ENCODE peak calls at places on chromosomes 11 and 22, in eight cellular contexts. M is MM.1S, Z is H1, L is A549, U is PC-9, Y is AG10803, I is breast epithelium, K is sigmoid colon. J is an unnamed sample.

GRCh38 chr11:121464352-121464946 is 11.7 kb upstream of the SORL1-AS1 start:
- DNase-seq in I (peak; percentile 77), U (peak; percentile 72), Z (no peak), L (peak; percentile 49), M (no peak), K (peak; percentile 89), Y (peak; percentile 89), J (peak; percentile 84)

GRCh38 chr11:7046474-7046873 is 26.2 kb downstream of the NLRP14 start:
- DNase-seq in L (no peak), U (no peak), K (no peak), Y (peak; percentile 42), M (no peak), Z (no peak), I (no peak), J (peak; percentile 6)

GRCh38 chr11:35135222-35135621 is 3.7 kb upstream of the CD44 start:
- DNase-seq in U (no peak), I (no peak), M (no peak), K (no peak), Z (no peak), Y (peak; percentile 31), L (no peak), J (no peak)

GRCh38 chr11:16001899-16002426 is 354.4 kb downstream of the SOX6 start:
- DNase-seq in U (peak; percentile 37), M (peak; percentile 78), L (peak; percentile 73), Y (peak; percentile 97), Z (no peak), K (no peak), I (no peak), J (peak; percentile 98)

GRCh38 chr11:33256031-33256807 is 962 bp upstream of the HIPK3 start:
- DNase-seq in K (no peak), Y (peak; percentile 44), I (no peak), Z (no peak), L (no peak), U (no peak), M (no peak), J (no peak)

GRCh38 chr22:22681221-22681739 is 36.9 kb downstream of the GGTLC2 start:
- DNase-seq in Y (no peak), L (no peak), K (no peak), M (no peak), U (no peak), Z (no peak), I (no peak), J (no peak)

GRCh38 chr22:43276311-43276710 is 66.9 kb downstream of the SCUBE1 start:
- DNase-seq in Y (no peak), M (no peak), Z (no peak), L (no peak), I (no peak), U (peak; percentile 22), K (no peak), J (no peak)

GRCh38 chr22:30291334-30291892 is 2.1 kb upstream of the CASTOR1 start:
- DNase-seq in M (no peak), Y (no peak), I (no peak), L (no peak), Z (no peak), K (no peak), U (no peak), J (no peak)

GRCh38 chr11:12496181-12497025 is 119.0 kb downstream of the PARVA start:
- DNase-seq in Y (no peak), L (peak; percentile 33), I (no peak), M (no peak), U (no peak), K (no peak), Z (peak; percentile 33), J (no peak)

GRCh38 chr11:131546218-131546895 is 175.9 kb downstream of the NTM start:
- DNase-seq in L (no peak), K (no peak), Z (no peak), I (no peak), M (no peak), U (no peak), Y (no peak), J (no peak)

GRCh38 chr11:131549099-131549498 is 178.7 kb downstream of the NTM start:
- DNase-seq in Z (no peak), I (no peak), U (no peak), K (no peak), M (no peak), L (no peak), Y (no peak), J (no peak)

DNA sequence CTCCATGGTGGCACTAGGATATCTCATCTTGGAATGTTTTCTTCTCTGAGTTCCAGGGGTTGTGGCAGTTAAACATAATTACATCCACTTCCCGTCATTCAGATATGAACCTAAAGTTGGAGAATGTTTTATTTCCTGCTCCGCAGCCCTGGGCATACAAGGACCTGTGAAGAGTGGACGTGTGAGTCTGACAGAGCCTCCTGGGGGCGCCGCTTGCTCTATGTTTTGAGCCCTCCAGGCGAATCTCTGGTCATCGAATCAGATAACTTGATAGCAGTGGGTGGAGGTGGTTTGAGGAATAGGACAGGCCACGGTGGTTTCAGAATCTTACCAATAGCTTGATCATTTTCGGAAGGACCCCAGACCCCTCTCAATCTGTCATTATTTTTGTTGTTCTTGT is 174.2 kb downstream of the NTM start:
- DNase-seq in U (no peak), L (no peak), K (no peak), M (no peak), I (no peak), Z (peak; percentile 63), Y (no peak), J (no peak)
- TF ChIP-seq CTCF in U (no peak), L (no peak), K (no peak), M (no peak), I (no peak), Z (peak; percentile 63), Y (no peak), J (no peak)

DNA sequence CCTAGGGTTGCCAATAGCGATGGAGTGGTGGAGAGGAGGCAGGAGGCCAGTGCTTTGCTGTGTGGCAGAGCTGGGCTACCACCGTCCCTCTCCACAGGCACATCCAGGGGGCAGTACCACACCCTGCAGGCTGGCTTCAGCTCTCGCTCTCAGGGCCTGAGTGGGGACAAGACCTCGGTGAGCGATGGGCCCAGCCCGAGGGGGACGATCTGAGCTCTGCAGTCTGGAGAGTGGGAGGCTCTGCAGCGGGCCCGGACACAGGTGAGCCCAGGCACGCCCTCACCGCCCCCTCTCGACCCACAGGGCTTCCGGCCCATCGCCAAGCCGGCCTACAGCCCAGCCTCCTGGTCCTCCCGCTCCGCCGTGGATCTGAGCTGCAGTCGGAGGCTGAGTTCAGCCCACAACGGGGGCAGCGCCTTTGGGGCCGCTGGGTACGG is 2.5 kb downstream of the PKP3 start:
- DNase-seq in Y (peak; percentile 24), L (peak; percentile 78), M (no peak), I (no peak), K (no peak), Z (no peak), U (no peak), J (no peak)
- H3K4me3 ChIP-seq in Y (no peak overlapping the region), L (no peak overlapping the region), M (no peak overlapping the region), I (peak overlapping the region; percentile 33), K (peak overlapping the region; percentile 47), Z (no peak overlapping the region), U (no peak overlapping the region), J (peak overlapping the region; percentile 11)

GRCh38 chr11:20444537-20444936 is 57.0 kb downstream of the PRMT3 start:
- DNase-seq in Y (no peak), U (no peak), L (no peak), K (no peak), I (no peak), Z (no peak), M (no peak), J (no peak)

GRCh38 chr11:20448838-20449237 is 61.3 kb downstream of the PRMT3 start:
- DNase-seq in K (no peak), U (no peak), L (no peak), M (no peak), Z (no peak), Y (no peak), I (no peak), J (no peak)

GRCh38 chr11:20438637-20439036 is 51.1 kb downstream of the PRMT3 start:
- DNase-seq in L (no peak), K (no peak), I (no peak), U (no peak), Y (no peak), M (no peak), Z (no peak), J (no peak)

DNA sequence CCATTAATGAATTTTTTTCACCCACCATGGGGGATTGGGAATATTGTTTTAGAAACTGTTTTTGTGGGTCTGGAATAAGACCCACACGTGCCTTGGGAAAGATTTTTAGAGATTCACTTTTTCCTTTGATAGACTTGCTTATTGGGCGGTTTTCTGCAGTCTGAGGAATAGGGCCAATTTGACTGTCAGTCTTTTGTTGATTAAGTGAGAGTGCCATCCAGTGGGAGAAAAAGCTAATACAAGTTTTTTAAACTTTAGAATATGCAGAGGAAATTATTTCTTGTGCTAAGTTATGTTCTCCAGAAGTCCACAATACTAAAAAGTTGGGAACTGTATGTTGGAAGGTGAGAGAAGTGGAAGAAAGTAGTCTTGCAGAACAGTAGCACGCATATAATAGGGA is 56.1 kb downstream of the PRMT3 start:
- DNase-seq in Y (peak; percentile 26), U (no peak), Z (no peak), M (peak; percentile 17), K (no peak), I (no peak), L (peak; percentile 38), J (no peak)
- TF ChIP-seq CTCF in Y (peak; percentile 48), U (peak; percentile 42), Z (peak; percentile 33), M (peak; percentile 32), K (no peak), I (no peak), L (peak; percentile 41), J (peak; percentile 25)

DNA sequence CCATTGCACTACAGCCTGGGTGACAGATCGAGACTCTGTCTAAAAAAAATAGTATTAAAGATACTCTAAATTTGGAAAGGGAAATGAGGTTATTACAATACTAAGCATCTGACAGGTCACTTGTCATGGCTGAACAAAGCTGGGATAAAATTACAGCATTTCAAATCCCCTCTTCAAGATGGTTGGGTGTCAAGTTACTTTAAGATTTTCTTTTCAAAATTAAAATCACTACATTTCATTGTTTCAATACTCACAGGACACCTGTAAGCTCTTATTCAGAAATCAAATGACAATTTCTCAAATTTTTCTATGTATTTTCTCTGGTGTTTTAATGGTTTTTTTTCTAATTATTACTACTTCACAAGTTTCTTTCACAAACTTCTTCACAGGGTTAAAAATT is 5.7 kb downstream of the TAF1D start:
- DNase-seq in Y (no peak), Z (no peak), M (no peak), K (no peak), I (no peak), L (no peak), U (no peak), J (no peak)
- H3K4me3 ChIP-seq in Y (no peak overlapping the region), Z (no peak overlapping the region), M (no peak overlapping the region), K (no peak overlapping the region), I (no peak overlapping the region), L (peak overlapping the region; percentile 90), U (peak overlapping the region; percentile 81), J (peak overlapping the region; percentile 90)

J was measured in HFF-Myc.